ENCODE peak calls at places on chromosome 14, in ten cellular contexts. X is NCI-H460, I is NCI-H446, S is germinal center, A is foreskin fibroblast, O is EH, D is fibroblast of pulmonary artery, E is anterior cingulate cortex, L is GM13976, Z is SW 1271. N is an unnamed sample.

GRCh38 chr14:75554482-75554881 is 23.9 kb upstream of the FLVCR2 start:
- DNase-seq in D (no peak), Z (no peak), S (no peak), X (no peak), E (no peak), O (peak; percentile 49), L (no peak), I (no peak), A (peak; percentile 66), N (no peak)

GRCh38 chr14:51871846-51872245 is 11.4 kb downstream of the GNG2 start:
- DNase-seq in E (no peak), D (no peak), Z (no peak), L (no peak), A (no peak), I (no peak), X (no peak), O (no peak), S (no peak), N (no peak)

GRCh38 chr14:103528158-103528511 is 861 bp upstream of the TRMT61A start:
- DNase-seq in D (no peak), O (peak; percentile 42), L (no peak), A (peak; percentile 71), I (no peak), X (no peak), Z (no peak), E (no peak), S (no peak), N (peak; percentile 95)

GRCh38 chr14:34020014-34020413 is 69.1 kb upstream of the EGLN3 start:
- DNase-seq in D (no peak), A (no peak), S (no peak), O (no peak), Z (no peak), X (no peak), L (no peak), I (no peak), E (no peak), N (no peak)

GRCh38 chr14:39247256-39247655 is 13.5 kb downstream of the MIA2 start:
- DNase-seq in A (peak; percentile 92), E (no peak), O (peak; percentile 85), X (no peak), I (no peak), L (no peak), S (no peak), D (peak; percentile 84), Z (peak; percentile 14), N (peak; percentile 88)

GRCh38 chr14:26992403-26993115 is 394.7 kb upstream of the NOVA1 start:
- DNase-seq in Z (no peak), A (no peak), S (no peak), O (no peak), E (no peak), L (no peak), I (no peak), X (no peak), D (peak; percentile 6), N (no peak)

GRCh38 chr14:100780646-100781355 is 45.1 kb upstream of the MEG3 start:
- DNase-seq in X (no peak), O (no peak), A (no peak), I (no peak), D (no peak), Z (no peak), E (no peak), S (no peak), L (no peak), N (no peak)

GRCh38 chr14:50954811-50955372 is 10.6 kb upstream of the PYGL start:
- DNase-seq in S (peak; percentile 44), X (peak; percentile 64), E (no peak), I (peak; percentile 52), D (peak; percentile 83), Z (peak; percentile 60), A (peak; percentile 82), O (peak; percentile 72), L (peak; percentile 56), N (peak; percentile 72)

GRCh38 chr14:50659327-50659974 is 8.7 kb downstream of the SAV1 start:
- DNase-seq in D (no peak), X (no peak), S (no peak), Z (no peak), O (peak; percentile 7), I (no peak), A (peak; percentile 23), L (no peak), E (no peak), N (no peak)

GRCh38 chr14:104143071-104143470 is 4.7 kb downstream of the KIF26A start:
- DNase-seq in O (no peak), I (no peak), A (no peak), D (no peak), L (no peak), E (no peak), S (no peak), Z (no peak), X (no peak), N (peak; percentile 84)

GRCh38 chr14:33949051-33950037 is 1.5 kb downstream of the EGLN3 start:
- DNase-seq in L (no peak), X (no peak), D (peak; percentile 17), A (no peak), I (no peak), O (no peak), Z (no peak), E (no peak), S (no peak), N (no peak)

GRCh38 chr14:89534896-89535615 is 118.0 kb upstream of the FOXN3 start:
- DNase-seq in E (no peak), L (no peak), I (no peak), D (peak; percentile 58), Z (no peak), X (no peak), O (peak; percentile 71), S (no peak), A (peak; percentile 36), N (peak; percentile 83)

GRCh38 chr14:26281280-26281998 is 316.4 kb downstream of the NOVA1 start:
- DNase-seq in O (peak; percentile 41), S (no peak), A (peak; percentile 65), Z (no peak), L (no peak), E (no peak), X (peak; percentile 98), D (peak; percentile 93), I (no peak), N (no peak)

GRCh38 chr14:55102141-55102547 is 26.9 kb upstream of the LGALS3 start:
- DNase-seq in S (peak; percentile 80), I (peak; percentile 56), Z (no peak), L (peak; percentile 64), A (peak; percentile 100), X (peak; percentile 89), O (peak; percentile 98), D (peak; percentile 100), E (peak; percentile 10), N (peak; percentile 84)

GRCh38 chr14:100662850-100663527 is 63.7 kb upstream of the DLK1 start:
- DNase-seq in D (peak; percentile 75), S (peak; percentile 81), E (peak; percentile 21), L (peak; percentile 81), I (peak; percentile 32), X (peak; percentile 69), Z (peak; percentile 40), O (peak; percentile 64), A (peak; percentile 81), N (peak; percentile 94)

GRCh38 chr14:89848165-89848564 is 106.4 kb downstream of the EFCAB11 start:
- DNase-seq in D (peak; percentile 38), Z (no peak), S (no peak), X (no peak), E (no peak), L (no peak), O (peak; percentile 50), I (no peak), A (peak; percentile 44), N (no peak)

GRCh38 chr14:92651793-92652382 is 96.5 kb downstream of the LGMN start:
- DNase-seq in A (no peak), X (no peak), O (no peak), D (no peak), E (no peak), I (no peak), Z (no peak), S (no peak), L (peak; percentile 75), N (no peak)

GRCh38 chr14:35292051-35292769 is at the start of gene PSMA6:
- DNase-seq in L (peak; percentile 94), O (peak; percentile 99), D (peak; percentile 99), Z (peak; percentile 97), I (peak; percentile 99), S (peak; percentile 96), A (peak; percentile 100), E (peak; percentile 87), X (peak; percentile 99), N (peak; percentile 96)

GRCh38 chr14:100533647-100534485 is 53.4 kb downstream of the BEGAIN start:
- DNase-seq in L (no peak), E (no peak), Z (no peak), I (no peak), A (peak; percentile 53), X (no peak), S (no peak), D (no peak), O (no peak), N (peak; percentile 86)

GRCh38 chr14:22008098-22008412 is 334.4 kb upstream of the OR4E1 start:
- DNase-seq in D (no peak), L (no peak), I (no peak), E (no peak), A (no peak), O (no peak), Z (no peak), X (no peak), S (no peak), N (no peak)

GRCh38 chr14:96148631-96149030 is 56.0 kb upstream of the BDKRB2 start:
- DNase-seq in Z (no peak), A (no peak), X (no peak), D (no peak), O (no peak), S (no peak), I (no peak), E (no peak), L (no peak), N (no peak)

GRCh38 chr14:57871487-57872080 is 5.7 kb upstream of the SLC35F4 start:
- DNase-seq in I (peak; percentile 4), O (peak; percentile 54), L (peak; percentile 18), X (peak; percentile 9), Z (peak; percentile 56), S (peak; percentile 8), D (peak; percentile 70), E (no peak), A (peak; percentile 73), N (peak; percentile 66)

GRCh38 chr14:99685061-99685995 is 1.2 kb downstream of the CYP46A1 start:
- DNase-seq in D (no peak), I (no peak), L (no peak), S (no peak), Z (no peak), X (no peak), E (no peak), O (no peak), A (no peak), N (no peak)

GRCh38 chr14:104889374-104889755 is 24.3 kb downstream of the CEP170B start:
- DNase-seq in E (no peak), O (no peak), I (no peak), X (no peak), S (no peak), A (no peak), Z (no peak), L (no peak), D (no peak), N (no peak)

GRCh38 chr14:56555921-56556570 is 23.6 kb upstream of the TMEM260 start:
- DNase-seq in A (peak; percentile 59), X (peak; percentile 59), D (peak; percentile 65), L (peak; percentile 18), S (no peak), O (peak; percentile 13), I (no peak), E (no peak), Z (peak; percentile 22), N (no peak)

GRCh38 chr14:61178226-61179060 is 102.7 kb downstream of the TMEM30B start:
- DNase-seq in I (no peak), A (peak; percentile 95), Z (peak; percentile 92), L (no peak), D (peak; percentile 95), O (peak; percentile 99), X (peak; percentile 86), E (no peak), S (no peak), N (peak; percentile 88)

GRCh38 chr14:94355191-94355794 is 32.2 kb upstream of the SERPINA6 start:
- DNase-seq in I (no peak), X (no peak), S (no peak), L (no peak), E (no peak), A (peak; percentile 74), O (peak; percentile 66), Z (no peak), D (peak; percentile 74), N (peak; percentile 85)

GRCh38 chr14:79056879-79057278 is 886.7 kb downstream of the NRXN3 start:
- DNase-seq in L (no peak), O (peak; percentile 92), Z (no peak), E (no peak), I (no peak), D (peak; percentile 27), X (no peak), S (no peak), A (peak; percentile 44), N (no peak)